ENCODE peak calls at places on chromosomes 2 and 18, in nine cellular contexts. One of them, this sample, is unnamed.

GRCh38 chr2:61016392-61017002 is 1.0 kb upstream of the PEX13 start:
- DNase-seq in iPS DF 6.9: no peak
- DNase-seq in adrenal gland: no peak
- DNase-seq in heart right ventricle: no peak
- DNase-seq in cardiac fibroblast: no peak
- DNase-seq in HCT116: no peak
- DNase-seq in fibroblast of the aortic adventitia: peak; percentile 4
- DNase-seq in left ventricle myocardium inferior: no peak
- DNase-seq in CD8-positive, alpha-beta memory T cell: no peak
- DNase-seq in this sample: no peak

GRCh38 chr2:230891108-230891507 is 26.4 kb downstream of the ITM2C start:
- DNase-seq in iPS DF 6.9: no peak
- DNase-seq in adrenal gland: peak; percentile 42
- DNase-seq in heart right ventricle: no peak
- DNase-seq in cardiac fibroblast: peak; percentile 18
- DNase-seq in HCT116: no peak
- DNase-seq in fibroblast of the aortic adventitia: no peak
- DNase-seq in left ventricle myocardium inferior: no peak
- DNase-seq in CD8-positive, alpha-beta memory T cell: no peak
- DNase-seq in this sample: no peak

GRCh38 chr2:172600644-172601043 is 44.8 kb downstream of the PDK1 start:
- DNase-seq in iPS DF 6.9: no peak
- DNase-seq in adrenal gland: no peak
- DNase-seq in heart right ventricle: no peak
- DNase-seq in cardiac fibroblast: no peak
- DNase-seq in HCT116: no peak
- DNase-seq in fibroblast of the aortic adventitia: no peak
- DNase-seq in left ventricle myocardium inferior: no peak
- DNase-seq in CD8-positive, alpha-beta memory T cell: no peak
- DNase-seq in this sample: no peak

GRCh38 chr18:34224423-34225217 is at the start of gene NOL4:
- DNase-seq in iPS DF 6.9: peak; percentile 95
- DNase-seq in adrenal gland: peak; percentile 45
- DNase-seq in heart right ventricle: peak; percentile 10
- DNase-seq in cardiac fibroblast: peak; percentile 3
- DNase-seq in HCT116: no peak
- DNase-seq in fibroblast of the aortic adventitia: peak; percentile 2
- DNase-seq in left ventricle myocardium inferior: no peak
- DNase-seq in CD8-positive, alpha-beta memory T cell: no peak
- DNase-seq in this sample: peak; percentile 93

GRCh38 chr2:141038341-141038740 is 1092.5 kb downstream of the LRP1B start:
- DNase-seq in iPS DF 6.9: no peak
- DNase-seq in adrenal gland: no peak
- DNase-seq in heart right ventricle: no peak
- DNase-seq in cardiac fibroblast: no peak
- DNase-seq in HCT116: no peak
- DNase-seq in fibroblast of the aortic adventitia: no peak
- DNase-seq in left ventricle myocardium inferior: no peak
- DNase-seq in CD8-positive, alpha-beta memory T cell: no peak
- DNase-seq in this sample: no peak

GRCh38 chr2:32119161-32119560 is 46.5 kb upstream of the SLC30A6 start:
- DNase-seq in iPS DF 6.9: no peak
- DNase-seq in adrenal gland: no peak
- DNase-seq in heart right ventricle: no peak
- DNase-seq in cardiac fibroblast: no peak
- DNase-seq in HCT116: no peak
- DNase-seq in fibroblast of the aortic adventitia: no peak
- DNase-seq in left ventricle myocardium inferior: no peak
- DNase-seq in CD8-positive, alpha-beta memory T cell: no peak
- DNase-seq in this sample: no peak

GRCh38 chr18:62621546-62621945 is 93.8 kb upstream of the PHLPP1 start:
- DNase-seq in iPS DF 6.9: no peak
- DNase-seq in adrenal gland: peak; percentile 35
- DNase-seq in heart right ventricle: peak; percentile 61
- DNase-seq in cardiac fibroblast: peak; percentile 42
- DNase-seq in HCT116: no peak
- DNase-seq in fibroblast of the aortic adventitia: peak; percentile 27
- DNase-seq in left ventricle myocardium inferior: peak; percentile 63
- DNase-seq in CD8-positive, alpha-beta memory T cell: no peak
- DNase-seq in this sample: no peak

GRCh38 chr2:2942225-2942624 is 435.4 kb downstream of the EIPR1 start:
- DNase-seq in iPS DF 6.9: no peak
- DNase-seq in adrenal gland: no peak
- DNase-seq in heart right ventricle: no peak
- DNase-seq in cardiac fibroblast: no peak
- DNase-seq in HCT116: no peak
- DNase-seq in fibroblast of the aortic adventitia: no peak
- DNase-seq in left ventricle myocardium inferior: no peak
- DNase-seq in CD8-positive, alpha-beta memory T cell: no peak
- DNase-seq in this sample: no peak

GRCh38 chr2:2328847-2329246 is 2.2 kb downstream of the MYT1L start:
- DNase-seq in iPS DF 6.9: no peak
- DNase-seq in adrenal gland: no peak
- DNase-seq in heart right ventricle: no peak
- DNase-seq in cardiac fibroblast: no peak
- DNase-seq in HCT116: no peak
- DNase-seq in fibroblast of the aortic adventitia: no peak
- DNase-seq in left ventricle myocardium inferior: no peak
- DNase-seq in CD8-positive, alpha-beta memory T cell: no peak
- DNase-seq in this sample: peak; percentile 18

GRCh38 chr2:134594399-134594798 is 124.4 kb downstream of the TMEM163 start:
- DNase-seq in iPS DF 6.9: no peak
- DNase-seq in adrenal gland: no peak
- DNase-seq in heart right ventricle: no peak
- DNase-seq in cardiac fibroblast: no peak
- DNase-seq in HCT116: no peak
- DNase-seq in fibroblast of the aortic adventitia: no peak
- DNase-seq in left ventricle myocardium inferior: no peak
- DNase-seq in CD8-positive, alpha-beta memory T cell: no peak
- DNase-seq in this sample: no peak

GRCh38 chr2:58045580-58046334 is 849 bp upstream of the VRK2 start:
- DNase-seq in iPS DF 6.9: no peak
- DNase-seq in adrenal gland: no peak
- DNase-seq in heart right ventricle: no peak
- DNase-seq in cardiac fibroblast: no peak
- DNase-seq in HCT116: no peak
- DNase-seq in fibroblast of the aortic adventitia: no peak
- DNase-seq in left ventricle myocardium inferior: no peak
- DNase-seq in CD8-positive, alpha-beta memory T cell: no peak
- DNase-seq in this sample: no peak

GRCh38 chr2:161412346-161412745 is 3.8 kb upstream of the TBR1 start:
- DNase-seq in iPS DF 6.9: no peak
- DNase-seq in adrenal gland: no peak
- DNase-seq in heart right ventricle: no peak
- DNase-seq in cardiac fibroblast: no peak
- DNase-seq in HCT116: no peak
- DNase-seq in fibroblast of the aortic adventitia: peak; percentile 32
- DNase-seq in left ventricle myocardium inferior: no peak
- DNase-seq in CD8-positive, alpha-beta memory T cell: no peak
- DNase-seq in this sample: no peak

GRCh38 chr2:159903404-159904126 is 105.6 kb upstream of the CD302 start:
- DNase-seq in iPS DF 6.9: no peak
- DNase-seq in adrenal gland: no peak
- DNase-seq in heart right ventricle: peak; percentile 14
- DNase-seq in cardiac fibroblast: peak; percentile 26
- DNase-seq in HCT116: no peak
- DNase-seq in fibroblast of the aortic adventitia: no peak
- DNase-seq in left ventricle myocardium inferior: no peak
- DNase-seq in CD8-positive, alpha-beta memory T cell: peak; percentile 54
- DNase-seq in this sample: no peak
- H3K4me3 ChIP-seq in iPS DF 6.9: peak overlapping the region; percentile 36
- H3K4me3 ChIP-seq in adrenal gland: no peak overlapping the region
- H3K4me3 ChIP-seq in heart right ventricle: peak overlapping the region; percentile 70
- H3K4me3 ChIP-seq in cardiac fibroblast: peak overlapping the region; percentile 37
- H3K4me3 ChIP-seq in HCT116: no peak overlapping the region
- H3K4me3 ChIP-seq in fibroblast of the aortic adventitia: peak overlapping the region; percentile 33
- H3K4me3 ChIP-seq in left ventricle myocardium inferior: peak overlapping the region; percentile 69
- H3K4me3 ChIP-seq in CD8-positive, alpha-beta memory T cell: peak overlapping the region; percentile 94
- H3K4me3 ChIP-seq in this sample: peak overlapping the region; percentile 68

DNA sequence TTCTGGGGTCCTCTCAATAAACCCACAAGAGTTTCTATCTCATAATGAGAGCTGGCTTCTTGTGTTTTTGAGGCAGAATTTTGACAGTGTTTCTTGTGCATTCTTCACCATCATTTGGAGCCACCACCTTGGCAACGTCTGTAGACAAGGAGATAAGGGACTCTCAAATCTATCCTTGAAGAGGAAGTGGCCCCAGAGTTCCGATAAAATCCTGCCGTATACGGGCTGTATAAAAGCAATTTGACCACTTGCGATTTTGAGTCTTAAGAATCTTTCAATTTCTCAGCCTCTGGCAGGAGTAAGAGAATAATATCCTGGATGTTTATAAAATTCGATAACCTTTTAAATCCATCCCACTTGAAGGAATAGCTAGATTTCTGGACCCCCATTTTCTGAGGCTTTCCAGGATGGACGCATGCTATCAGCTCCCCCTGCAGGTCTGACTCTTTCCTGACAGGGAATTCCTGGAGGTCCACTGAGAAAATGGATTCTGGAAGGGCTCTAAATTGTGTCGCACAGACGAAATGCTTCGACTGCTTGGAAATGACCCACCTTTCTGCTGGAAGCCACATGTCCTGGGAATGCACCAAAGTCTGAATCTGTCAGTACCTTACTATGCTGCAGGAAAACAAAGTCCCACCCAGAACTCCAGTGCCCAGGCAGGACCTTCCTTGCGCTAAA is 54.1 kb downstream of the E2F6 start:
- DNase-seq in iPS DF 6.9: no peak
- DNase-seq in adrenal gland: peak; percentile 62
- DNase-seq in heart right ventricle: no peak
- DNase-seq in cardiac fibroblast: peak; percentile 70
- DNase-seq in HCT116: no peak
- DNase-seq in fibroblast of the aortic adventitia: peak; percentile 76
- DNase-seq in left ventricle myocardium inferior: no peak
- DNase-seq in CD8-positive, alpha-beta memory T cell: no peak
- DNase-seq in this sample: peak; percentile 32
- H3K4me3 ChIP-seq in iPS DF 6.9: no peak overlapping the region
- H3K4me3 ChIP-seq in adrenal gland: no peak overlapping the region
- H3K4me3 ChIP-seq in heart right ventricle: peak overlapping the region; percentile 56
- H3K4me3 ChIP-seq in cardiac fibroblast: peak overlapping the region; percentile 35
- H3K4me3 ChIP-seq in HCT116: peak overlapping the region; percentile 1
- H3K4me3 ChIP-seq in fibroblast of the aortic adventitia: peak overlapping the region; percentile 57
- H3K4me3 ChIP-seq in left ventricle myocardium inferior: peak overlapping the region; percentile 60
- H3K4me3 ChIP-seq in CD8-positive, alpha-beta memory T cell: no peak overlapping the region
- H3K4me3 ChIP-seq in this sample: no peak overlapping the region

GRCh38 chr2:27717070-27717453 is 53.4 kb downstream of the SLC4A1AP start:
- DNase-seq in iPS DF 6.9: no peak
- DNase-seq in adrenal gland: no peak
- DNase-seq in heart right ventricle: peak; percentile 38
- DNase-seq in cardiac fibroblast: peak; percentile 49
- DNase-seq in HCT116: no peak
- DNase-seq in fibroblast of the aortic adventitia: no peak
- DNase-seq in left ventricle myocardium inferior: peak; percentile 50
- DNase-seq in CD8-positive, alpha-beta memory T cell: no peak
- DNase-seq in this sample: no peak
- H3K4me3 ChIP-seq in iPS DF 6.9: no peak overlapping the region
- H3K4me3 ChIP-seq in adrenal gland: no peak overlapping the region
- H3K4me3 ChIP-seq in heart right ventricle: peak overlapping the region; percentile 52
- H3K4me3 ChIP-seq in cardiac fibroblast: no peak overlapping the region
- H3K4me3 ChIP-seq in HCT116: peak overlapping the region; percentile 32
- H3K4me3 ChIP-seq in fibroblast of the aortic adventitia: no peak overlapping the region
- H3K4me3 ChIP-seq in left ventricle myocardium inferior: peak overlapping the region; percentile 66
- H3K4me3 ChIP-seq in CD8-positive, alpha-beta memory T cell: no peak overlapping the region
- H3K4me3 ChIP-seq in this sample: no peak overlapping the region

GRCh38 chr2:173963817-173964564 is 1.2 kb downstream of the SP3 start:
- DNase-seq in iPS DF 6.9: peak; percentile 55
- DNase-seq in adrenal gland: peak; percentile 93
- DNase-seq in heart right ventricle: peak; percentile 92
- DNase-seq in cardiac fibroblast: peak; percentile 85
- DNase-seq in HCT116: peak; percentile 75
- DNase-seq in fibroblast of the aortic adventitia: peak; percentile 79
- DNase-seq in left ventricle myocardium inferior: peak; percentile 93
- DNase-seq in CD8-positive, alpha-beta memory T cell: peak; percentile 91
- DNase-seq in this sample: peak; percentile 81

GRCh38 chr2:173961346-173961705 is 3.8 kb downstream of the SP3 start:
- DNase-seq in iPS DF 6.9: no peak
- DNase-seq in adrenal gland: no peak
- DNase-seq in heart right ventricle: no peak
- DNase-seq in cardiac fibroblast: peak; percentile 30
- DNase-seq in HCT116: no peak
- DNase-seq in fibroblast of the aortic adventitia: no peak
- DNase-seq in left ventricle myocardium inferior: no peak
- DNase-seq in CD8-positive, alpha-beta memory T cell: no peak
- DNase-seq in this sample: no peak

GRCh38 chr2:173962583-173963110 is 2.5 kb downstream of the SP3 start:
- DNase-seq in iPS DF 6.9: no peak
- DNase-seq in adrenal gland: no peak
- DNase-seq in heart right ventricle: no peak
- DNase-seq in cardiac fibroblast: no peak
- DNase-seq in HCT116: no peak
- DNase-seq in fibroblast of the aortic adventitia: no peak
- DNase-seq in left ventricle myocardium inferior: no peak
- DNase-seq in CD8-positive, alpha-beta memory T cell: no peak
- DNase-seq in this sample: no peak

GRCh38 chr2:173963323-173963816 is 1.8 kb downstream of the SP3 start:
- DNase-seq in iPS DF 6.9: no peak
- DNase-seq in adrenal gland: peak; percentile 68
- DNase-seq in heart right ventricle: no peak
- DNase-seq in cardiac fibroblast: peak; percentile 81
- DNase-seq in HCT116: no peak
- DNase-seq in fibroblast of the aortic adventitia: peak; percentile 83
- DNase-seq in left ventricle myocardium inferior: no peak
- DNase-seq in CD8-positive, alpha-beta memory T cell: no peak
- DNase-seq in this sample: no peak

DNA sequence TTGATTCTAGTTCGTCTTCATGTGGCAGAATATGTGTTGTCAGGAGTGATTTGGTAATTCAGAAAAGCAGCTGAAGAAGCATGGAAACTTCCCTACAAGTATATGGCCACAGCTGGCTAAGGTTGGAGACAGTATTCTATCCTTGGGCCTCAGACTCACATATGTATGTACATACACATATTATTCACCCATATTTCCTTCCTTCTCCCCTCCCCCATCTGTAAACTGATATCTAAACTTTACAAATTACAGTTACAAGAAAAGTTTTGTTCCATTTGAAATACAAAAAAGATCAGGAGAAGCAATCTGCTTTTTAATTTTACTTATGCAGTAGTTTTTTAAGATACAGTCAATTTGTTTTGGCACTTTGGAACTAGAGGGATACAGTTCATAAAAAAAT is 3.1 kb downstream of the SP3 start:
- DNase-seq in iPS DF 6.9: no peak
- DNase-seq in adrenal gland: no peak
- DNase-seq in heart right ventricle: no peak
- DNase-seq in cardiac fibroblast: peak; percentile 32
- DNase-seq in HCT116: no peak
- DNase-seq in fibroblast of the aortic adventitia: no peak
- DNase-seq in left ventricle myocardium inferior: no peak
- DNase-seq in CD8-positive, alpha-beta memory T cell: no peak
- DNase-seq in this sample: no peak
- H3K4me3 ChIP-seq in iPS DF 6.9: no peak overlapping the region
- H3K4me3 ChIP-seq in adrenal gland: no peak overlapping the region
- H3K4me3 ChIP-seq in heart right ventricle: peak overlapping the region; percentile 82
- H3K4me3 ChIP-seq in cardiac fibroblast: peak overlapping the region; percentile 70
- H3K4me3 ChIP-seq in HCT116: peak overlapping the region; percentile 81
- H3K4me3 ChIP-seq in fibroblast of the aortic adventitia: peak overlapping the region; percentile 68
- H3K4me3 ChIP-seq in left ventricle myocardium inferior: peak overlapping the region; percentile 99
- H3K4me3 ChIP-seq in CD8-positive, alpha-beta memory T cell: peak overlapping the region; percentile 80
- H3K4me3 ChIP-seq in this sample: peak overlapping the region; percentile 66